ENCODE peak calls at places on chromosome 15, in five cellular contexts. One of them, this sample, is unnamed.

GRCh38 chr15:44735482-44736260 is 657 bp upstream of the TRIM69 start:
- DNase-seq in HFF-Myc: no peak
- DNase-seq in progenitor cell of endocrine pancreas: no peak
- DNase-seq in activated CD8-positive, alpha-beta T cell treated with anti-CD3 and anti-CD28 coated beads for 36 hours: peak
- DNase-seq in Calu3: no peak
- DNase-seq in this sample: no peak

GRCh38 chr15:40246496-40247275 is 7.8 kb downstream of the PAK6 start:
- DNase-seq in HFF-Myc: no peak
- DNase-seq in progenitor cell of endocrine pancreas: no peak
- DNase-seq in activated CD8-positive, alpha-beta T cell treated with anti-CD3 and anti-CD28 coated beads for 36 hours: no peak
- DNase-seq in Calu3: no peak
- DNase-seq in this sample: no peak

GRCh38 chr15:46861796-46862195 is 855.5 kb upstream of the SEMA6D start:
- DNase-seq in HFF-Myc: no peak
- DNase-seq in progenitor cell of endocrine pancreas: no peak
- DNase-seq in activated CD8-positive, alpha-beta T cell treated with anti-CD3 and anti-CD28 coated beads for 36 hours: no peak
- DNase-seq in Calu3: no peak
- DNase-seq in this sample: no peak

GRCh38 chr15:50261979-50262378 is 3.5 kb downstream of the HDC start:
- DNase-seq in HFF-Myc: no peak
- DNase-seq in progenitor cell of endocrine pancreas: no peak
- DNase-seq in activated CD8-positive, alpha-beta T cell treated with anti-CD3 and anti-CD28 coated beads for 36 hours: peak
- DNase-seq in Calu3: no peak
- DNase-seq in this sample: no peak

GRCh38 chr15:74302821-74303359 is 64.6 kb downstream of the CYP11A1 start:
- DNase-seq in HFF-Myc: no peak
- DNase-seq in progenitor cell of endocrine pancreas: peak
- DNase-seq in activated CD8-positive, alpha-beta T cell treated with anti-CD3 and anti-CD28 coated beads for 36 hours: peak
- DNase-seq in Calu3: peak
- DNase-seq in this sample: no peak

GRCh38 chr15:36961956-36962355 is 138.4 kb downstream of the MEIS2 start:
- DNase-seq in HFF-Myc: no peak
- DNase-seq in progenitor cell of endocrine pancreas: no peak
- DNase-seq in activated CD8-positive, alpha-beta T cell treated with anti-CD3 and anti-CD28 coated beads for 36 hours: no peak
- DNase-seq in Calu3: no peak
- DNase-seq in this sample: peak

GRCh38 chr15:45790325-45790943 is 155.6 kb downstream of the SQOR start:
- DNase-seq in HFF-Myc: no peak
- DNase-seq in progenitor cell of endocrine pancreas: no peak
- DNase-seq in activated CD8-positive, alpha-beta T cell treated with anti-CD3 and anti-CD28 coated beads for 36 hours: peak
- DNase-seq in Calu3: peak
- DNase-seq in this sample: no peak

GRCh38 chr15:56971571-56971970 is 53.1 kb downstream of the TCF12 start:
- DNase-seq in HFF-Myc: no peak
- DNase-seq in progenitor cell of endocrine pancreas: no peak
- DNase-seq in activated CD8-positive, alpha-beta T cell treated with anti-CD3 and anti-CD28 coated beads for 36 hours: no peak
- DNase-seq in Calu3: no peak
- DNase-seq in this sample: no peak

GRCh38 chr15:90191795-90192494 is 9.2 kb upstream of the SEMA4B start:
- DNase-seq in HFF-Myc: no peak
- DNase-seq in progenitor cell of endocrine pancreas: no peak
- DNase-seq in activated CD8-positive, alpha-beta T cell treated with anti-CD3 and anti-CD28 coated beads for 36 hours: peak
- DNase-seq in Calu3: peak
- DNase-seq in this sample: no peak

GRCh38 chr15:90362936-90363212 is 10.8 kb downstream of the ZNF774 start:
- DNase-seq in HFF-Myc: peak
- DNase-seq in progenitor cell of endocrine pancreas: no peak
- DNase-seq in activated CD8-positive, alpha-beta T cell treated with anti-CD3 and anti-CD28 coated beads for 36 hours: no peak
- DNase-seq in Calu3: no peak
- DNase-seq in this sample: peak

GRCh38 chr15:73601449-73602425 is 31.5 kb downstream of the NPTN start:
- DNase-seq in HFF-Myc: peak
- DNase-seq in progenitor cell of endocrine pancreas: no peak
- DNase-seq in activated CD8-positive, alpha-beta T cell treated with anti-CD3 and anti-CD28 coated beads for 36 hours: no peak
- DNase-seq in Calu3: peak
- DNase-seq in this sample: peak

GRCh38 chr15:57138260-57138895 is 219.9 kb downstream of the TCF12 start:
- DNase-seq in HFF-Myc: peak
- DNase-seq in progenitor cell of endocrine pancreas: peak
- DNase-seq in activated CD8-positive, alpha-beta T cell treated with anti-CD3 and anti-CD28 coated beads for 36 hours: no peak
- DNase-seq in Calu3: peak
- DNase-seq in this sample: peak

GRCh38 chr15:69300129-69300588 is 1.4 kb downstream of the PAQR5 start:
- DNase-seq in HFF-Myc: no peak
- DNase-seq in progenitor cell of endocrine pancreas: no peak
- DNase-seq in activated CD8-positive, alpha-beta T cell treated with anti-CD3 and anti-CD28 coated beads for 36 hours: no peak
- DNase-seq in Calu3: no peak
- DNase-seq in this sample: no peak

GRCh38 chr15:80770356-80770705 is 8.8 kb upstream of the CEMIP start:
- DNase-seq in HFF-Myc: no peak
- DNase-seq in progenitor cell of endocrine pancreas: no peak
- DNase-seq in activated CD8-positive, alpha-beta T cell treated with anti-CD3 and anti-CD28 coated beads for 36 hours: no peak
- DNase-seq in Calu3: no peak
- DNase-seq in this sample: no peak

GRCh38 chr15:92878593-92879053 is 21.5 kb upstream of the CHD2 start:
- DNase-seq in HFF-Myc: no peak
- DNase-seq in progenitor cell of endocrine pancreas: no peak
- DNase-seq in activated CD8-positive, alpha-beta T cell treated with anti-CD3 and anti-CD28 coated beads for 36 hours: no peak
- DNase-seq in Calu3: no peak
- DNase-seq in this sample: no peak

GRCh38 chr15:29835301-29835700 is 13.0 kb upstream of the TJP1 start:
- DNase-seq in HFF-Myc: no peak
- DNase-seq in progenitor cell of endocrine pancreas: no peak
- DNase-seq in activated CD8-positive, alpha-beta T cell treated with anti-CD3 and anti-CD28 coated beads for 36 hours: no peak
- DNase-seq in Calu3: no peak
- DNase-seq in this sample: no peak

GRCh38 chr15:78082106-78082742 is 4.7 kb upstream of the TBC1D2B start:
- DNase-seq in HFF-Myc: no peak
- DNase-seq in progenitor cell of endocrine pancreas: no peak
- DNase-seq in activated CD8-positive, alpha-beta T cell treated with anti-CD3 and anti-CD28 coated beads for 36 hours: peak
- DNase-seq in Calu3: no peak
- DNase-seq in this sample: no peak

GRCh38 chr15:80160570-80161156 is 7.9 kb downstream of the FAH start:
- DNase-seq in HFF-Myc: peak
- DNase-seq in progenitor cell of endocrine pancreas: no peak
- DNase-seq in activated CD8-positive, alpha-beta T cell treated with anti-CD3 and anti-CD28 coated beads for 36 hours: peak
- DNase-seq in Calu3: no peak
- DNase-seq in this sample: no peak

GRCh38 chr15:49372366-49372765 is 50.7 kb upstream of the FGF7 start:
- DNase-seq in HFF-Myc: no peak
- DNase-seq in progenitor cell of endocrine pancreas: no peak
- DNase-seq in activated CD8-positive, alpha-beta T cell treated with anti-CD3 and anti-CD28 coated beads for 36 hours: no peak
- DNase-seq in Calu3: no peak
- DNase-seq in this sample: no peak

GRCh38 chr15:76190070-76190564 is 121.2 kb downstream of the ETFA start:
- DNase-seq in HFF-Myc: no peak
- DNase-seq in progenitor cell of endocrine pancreas: no peak
- DNase-seq in activated CD8-positive, alpha-beta T cell treated with anti-CD3 and anti-CD28 coated beads for 36 hours: no peak
- DNase-seq in Calu3: no peak
- DNase-seq in this sample: no peak
- TF ChIP-seq CTCF in HFF-Myc: no peak
- TF ChIP-seq CTCF in progenitor cell of endocrine pancreas: no peak
- TF ChIP-seq CTCF in activated CD8-positive, alpha-beta T cell treated with anti-CD3 and anti-CD28 coated beads for 36 hours: no peak
- TF ChIP-seq CTCF in Calu3: no peak
- TF ChIP-seq CTCF in this sample: no peak

DNA sequence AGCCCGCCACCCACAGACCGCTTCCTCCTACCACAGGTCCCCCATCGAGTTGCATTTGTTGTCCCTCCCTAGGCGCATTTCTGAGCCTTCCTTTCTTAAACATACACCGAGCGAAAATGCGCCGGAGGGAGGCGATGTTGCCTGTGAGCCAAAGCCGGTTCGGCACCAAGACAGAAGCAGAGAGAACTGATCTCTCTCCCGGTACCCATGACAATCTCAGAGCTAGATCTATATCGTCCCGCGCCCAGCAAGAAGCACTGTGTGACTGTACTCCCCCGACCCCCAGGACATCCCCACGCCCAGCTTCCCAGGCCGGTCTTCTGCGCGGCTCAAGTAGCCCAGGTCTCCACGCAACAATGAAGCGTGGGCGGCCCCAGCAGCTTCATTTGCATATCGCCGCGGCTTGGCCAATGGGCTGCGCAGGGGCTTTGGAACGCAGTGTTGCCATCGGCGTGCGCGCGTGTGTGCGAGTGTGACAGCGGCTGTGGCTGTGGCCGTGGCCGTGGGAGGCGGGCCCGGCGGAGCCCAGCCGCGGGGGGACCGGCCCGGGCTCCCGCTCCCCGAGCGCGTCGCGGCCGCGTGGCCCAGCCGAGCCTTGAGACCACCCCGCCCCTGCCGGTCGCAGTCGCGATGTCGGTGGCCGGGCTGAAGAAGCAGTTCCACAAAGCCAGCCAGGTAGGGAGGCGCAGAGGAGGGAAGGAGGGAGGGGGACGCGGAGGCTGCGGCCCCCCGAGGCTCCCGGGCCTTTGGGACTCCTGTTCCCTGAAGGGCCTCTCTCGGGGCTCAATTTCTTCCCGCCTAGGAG is at the start of gene SH3GL3:
- DNase-seq in HFF-Myc: no peak
- DNase-seq in progenitor cell of endocrine pancreas: peak
- DNase-seq in activated CD8-positive, alpha-beta T cell treated with anti-CD3 and anti-CD28 coated beads for 36 hours: peak
- DNase-seq in Calu3: peak
- DNase-seq in this sample: peak
- TF ChIP-seq CTCF in HFF-Myc: peak
- TF ChIP-seq CTCF in progenitor cell of endocrine pancreas: peak
- TF ChIP-seq CTCF in activated CD8-positive, alpha-beta T cell treated with anti-CD3 and anti-CD28 coated beads for 36 hours: peak
- TF ChIP-seq CTCF in Calu3: no peak
- TF ChIP-seq CTCF in this sample: peak

GRCh38 chr15:76057332-76058000 is 2.3 kb upstream of the TMEM266 start:
- DNase-seq in HFF-Myc: peak
- DNase-seq in progenitor cell of endocrine pancreas: peak
- DNase-seq in activated CD8-positive, alpha-beta T cell treated with anti-CD3 and anti-CD28 coated beads for 36 hours: peak
- DNase-seq in Calu3: peak
- DNase-seq in this sample: no peak
- TF ChIP-seq CTCF in HFF-Myc: peak
- TF ChIP-seq CTCF in progenitor cell of endocrine pancreas: peak
- TF ChIP-seq CTCF in activated CD8-positive, alpha-beta T cell treated with anti-CD3 and anti-CD28 coated beads for 36 hours: peak
- TF ChIP-seq CTCF in Calu3: peak
- TF ChIP-seq CTCF in this sample: peak

GRCh38 chr15:63059573-63060216 is 17.1 kb downstream of the TPM1 start:
- DNase-seq in HFF-Myc: no peak
- DNase-seq in progenitor cell of endocrine pancreas: no peak
- DNase-seq in activated CD8-positive, alpha-beta T cell treated with anti-CD3 and anti-CD28 coated beads for 36 hours: no peak
- DNase-seq in Calu3: no peak
- DNase-seq in this sample: no peak
- TF ChIP-seq CTCF in HFF-Myc: no peak
- TF ChIP-seq CTCF in progenitor cell of endocrine pancreas: no peak
- TF ChIP-seq CTCF in activated CD8-positive, alpha-beta T cell treated with anti-CD3 and anti-CD28 coated beads for 36 hours: no peak
- TF ChIP-seq CTCF in Calu3: no peak
- TF ChIP-seq CTCF in this sample: no peak

GRCh38 chr15:96585634-96586386 is 255.3 kb downstream of the NR2F2 start:
- DNase-seq in HFF-Myc: no peak
- DNase-seq in progenitor cell of endocrine pancreas: no peak
- DNase-seq in activated CD8-positive, alpha-beta T cell treated with anti-CD3 and anti-CD28 coated beads for 36 hours: no peak
- DNase-seq in Calu3: no peak
- DNase-seq in this sample: no peak
- TF ChIP-seq CTCF in HFF-Myc: peak
- TF ChIP-seq CTCF in progenitor cell of endocrine pancreas: no peak
- TF ChIP-seq CTCF in activated CD8-positive, alpha-beta T cell treated with anti-CD3 and anti-CD28 coated beads for 36 hours: no peak
- TF ChIP-seq CTCF in Calu3: peak
- TF ChIP-seq CTCF in this sample: peak

GRCh38 chr15:86231864-86232801 is 152.5 kb downstream of the AGBL1 start:
- DNase-seq in HFF-Myc: no peak
- DNase-seq in progenitor cell of endocrine pancreas: no peak
- DNase-seq in activated CD8-positive, alpha-beta T cell treated with anti-CD3 and anti-CD28 coated beads for 36 hours: peak
- DNase-seq in Calu3: peak
- DNase-seq in this sample: no peak
- TF ChIP-seq CTCF in HFF-Myc: no peak
- TF ChIP-seq CTCF in progenitor cell of endocrine pancreas: peak
- TF ChIP-seq CTCF in activated CD8-positive, alpha-beta T cell treated with anti-CD3 and anti-CD28 coated beads for 36 hours: peak
- TF ChIP-seq CTCF in Calu3: peak
- TF ChIP-seq CTCF in this sample: peak

DNA sequence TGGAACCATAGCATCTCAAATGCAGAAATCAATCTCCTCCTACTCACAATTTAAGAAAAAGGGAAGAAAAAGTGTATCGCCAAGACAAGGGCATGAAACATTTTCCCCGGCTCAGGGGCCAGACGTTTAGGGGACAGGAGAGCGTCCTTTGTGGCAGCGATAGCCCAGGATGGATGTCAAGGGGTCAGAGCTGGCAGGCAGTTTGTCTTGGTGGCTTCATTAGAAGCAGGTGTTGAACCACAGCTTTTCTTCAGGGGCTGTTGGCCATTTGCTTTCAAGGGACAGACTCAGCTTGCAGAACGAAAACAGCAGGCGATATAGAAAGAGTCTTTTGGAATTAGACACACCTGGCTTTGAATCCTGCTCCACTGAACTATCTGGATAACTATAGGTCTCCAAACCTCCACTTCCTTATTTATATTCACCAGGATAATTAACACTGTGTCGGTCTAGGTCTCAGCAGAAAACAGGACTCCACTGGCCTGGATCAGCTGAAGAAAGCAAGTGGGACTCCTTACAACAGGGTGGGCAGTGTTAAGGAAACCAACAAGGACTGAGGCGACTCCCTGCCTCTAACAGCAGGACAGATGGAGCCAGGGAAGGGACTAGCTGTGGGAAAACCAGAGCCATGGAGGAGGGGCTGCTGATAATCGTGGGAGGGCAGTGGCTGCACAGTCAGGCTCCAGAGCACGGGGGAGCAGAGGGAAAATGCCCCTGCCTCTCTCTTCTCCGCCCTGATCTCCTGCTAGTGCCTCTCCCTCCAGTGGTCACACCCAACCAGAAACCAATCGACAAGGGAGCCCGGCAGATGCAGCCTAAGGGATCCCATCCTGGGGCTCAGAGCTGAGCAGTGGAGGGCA is 123.6 kb downstream of the LIPC start:
- DNase-seq in HFF-Myc: no peak
- DNase-seq in progenitor cell of endocrine pancreas: no peak
- DNase-seq in activated CD8-positive, alpha-beta T cell treated with anti-CD3 and anti-CD28 coated beads for 36 hours: no peak
- DNase-seq in Calu3: no peak
- DNase-seq in this sample: no peak
- TF ChIP-seq CTCF in HFF-Myc: no peak
- TF ChIP-seq CTCF in progenitor cell of endocrine pancreas: no peak
- TF ChIP-seq CTCF in activated CD8-positive, alpha-beta T cell treated with anti-CD3 and anti-CD28 coated beads for 36 hours: no peak
- TF ChIP-seq CTCF in Calu3: no peak
- TF ChIP-seq CTCF in this sample: no peak